ENCODE peak calls at places on chromosomes 11 and 22, in six cellular contexts. C is neuronal stem cell; O is B cell; Z is activated naive CD4-positive, alpha-beta T cell treated with anti-CD3 and anti-CD28 coated beads for 36 hours; X is neural progenitor cell; D is progenitor cell of endocrine pancreas. B is an unnamed sample.

GRCh38 chr11:64028398-64029115 is 7.2 kb upstream of the FLRT1 start:
- DNase-seq in C (peak), O (no peak), Z (no peak), X (peak), D (peak), B (no peak)

GRCh38 chr11:32137869-32138268 is 47.0 kb downstream of the RCN1 start:
- DNase-seq in C (no peak), O (no peak), Z (no peak), X (no peak), D (no peak), B (no peak)

GRCh38 chr11:79236541-79236971 is 204.3 kb downstream of the TENM4 start:
- DNase-seq in C (no peak), O (no peak), Z (no peak), X (peak), D (no peak), B (peak)

GRCh38 chr11:64039012-64039665 is 3.4 kb downstream of the FLRT1 start:
- DNase-seq in C (no peak), O (no peak), Z (no peak), X (no peak), D (no peak), B (no peak)

GRCh38 chr11:66076561-66076960 is 6.5 kb downstream of the PACS1 start:
- DNase-seq in C (no peak), O (no peak), Z (no peak), X (no peak), D (no peak), B (no peak)

GRCh38 chr11:64476866-64477265 is 114.2 kb upstream of the SLC22A12 start:
- DNase-seq in C (no peak), O (no peak), Z (no peak), X (no peak), D (no peak), B (no peak)

GRCh38 chr11:8206251-8207079 is 37.6 kb upstream of the RIC3 start:
- DNase-seq in C (no peak), O (peak), Z (no peak), X (peak), D (no peak), B (peak)

GRCh38 chr22:36562261-36562835 is 33.4 kb upstream of the EIF3D start:
- DNase-seq in C (no peak), O (no peak), Z (no peak), X (no peak), D (no peak), B (no peak)

GRCh38 chr22:42664976-42665831 is 16.0 kb upstream of the CYB5R3 start:
- DNase-seq in C (no peak), O (no peak), Z (no peak), X (no peak), D (no peak), B (no peak)

GRCh38 chr22:32823024-32823730 is 21.7 kb downstream of the TIMP3 start:
- DNase-seq in C (no peak), O (no peak), Z (peak), X (peak), D (peak), B (no peak)

GRCh38 chr11:86067230-86068137 is 1.4 kb downstream of the PICALM start:
- DNase-seq in C (no peak), O (no peak), Z (no peak), X (no peak), D (no peak), B (no peak)

GRCh38 chr22:17106785-17107546 is 14.2 kb downstream of the TMEM121B start:
- DNase-seq in C (no peak), O (no peak), Z (peak), X (peak), D (no peak), B (no peak)

GRCh38 chr11:63565728-63566127 is 2.5 kb upstream of the PLAAT2 start:
- DNase-seq in C (no peak), O (no peak), Z (no peak), X (no peak), D (no peak), B (no peak)

GRCh38 chr11:126512741-126513715 is 157.5 kb downstream of the ST3GAL4 start:
- DNase-seq in C (no peak), O (no peak), Z (no peak), X (no peak), D (no peak), B (no peak)

GRCh38 chr22:42072606-42073330 is 1.3 kb upstream of the PHETA2 start:
- DNase-seq in C (no peak), O (no peak), Z (no peak), X (no peak), D (no peak), B (no peak)

GRCh38 chr11:11586465-11586864 is 35.3 kb downstream of the GALNT18 start:
- DNase-seq in C (no peak), O (no peak), Z (no peak), X (no peak), D (no peak), B (no peak)

GRCh38 chr11:36365937-36366336 is 69.8 kb downstream of the PRR5L start:
- DNase-seq in C (no peak), O (no peak), Z (no peak), X (no peak), D (no peak), B (no peak)

GRCh38 chr22:24144471-24145115 is 36.7 kb upstream of the SUSD2 start:
- DNase-seq in C (no peak), O (no peak), Z (no peak), X (no peak), D (no peak), B (no peak)

GRCh38 chr11:109885006-109885405 is 208.2 kb upstream of the ZC3H12C start:
- DNase-seq in C (no peak), O (no peak), Z (no peak), X (peak), D (no peak), B (no peak)

GRCh38 chr11:92556435-92556834 is 331.8 kb downstream of the FAT3 start:
- DNase-seq in C (peak), O (no peak), Z (no peak), X (peak), D (no peak), B (peak)

GRCh38 chr11:44313701-44314489 is 4.0 kb upstream of the ALX4 start:
- DNase-seq in C (no peak), O (no peak), Z (no peak), X (no peak), D (no peak), B (no peak)

GRCh38 chr11:119193626-119194025 is 8.4 kb downstream of the NHERF4 start:
- DNase-seq in C (no peak), O (no peak), Z (no peak), X (no peak), D (no peak), B (no peak)

GRCh38 chr22:39078329-39078728 is 1.3 kb downstream of the APOBEC3G start:
- DNase-seq in C (no peak), O (no peak), Z (no peak), X (no peak), D (no peak), B (no peak)

GRCh38 chr22:43343262-43343988 is at the start of gene SCUBE1:
- DNase-seq in C (peak), O (no peak), Z (peak), X (peak), D (peak), B (peak)

GRCh38 chr11:125404811-125405481 is 91.1 kb downstream of the FEZ1 start:
- DNase-seq in C (peak), O (peak), Z (peak), X (peak), D (peak), B (peak)

GRCh38 chr11:31651822-31652221 is 142.3 kb downstream of the ELP4 start:
- DNase-seq in C (no peak), O (no peak), Z (no peak), X (no peak), D (no peak), B (no peak)

GRCh38 chr11:45922425-45923082 is at the start of gene LARGE2:
- DNase-seq in C (peak), O (no peak), Z (no peak), X (peak), D (no peak), B (no peak)

GRCh38 chr11:18669211-18669593 is 29.4 kb upstream of the TMEM86A start:
- DNase-seq in C (no peak), O (no peak), Z (peak), X (no peak), D (no peak), B (no peak)

GRCh38 chr22:41857160-41857859 is 24.4 kb downstream of the SREBF2 start:
- DNase-seq in C (peak), O (peak), Z (peak), X (peak), D (no peak), B (no peak)

GRCh38 chr11:96162816-96163499 is 180.0 kb downstream of the MAML2 start:
- DNase-seq in C (no peak), O (no peak), Z (no peak), X (no peak), D (no peak), B (no peak)

GRCh38 chr22:38418589-38418988 is 36.4 kb downstream of the KCNJ4 start:
- DNase-seq in C (no peak), O (no peak), Z (no peak), X (no peak), D (no peak), B (no peak)

GRCh38 chr11:92227233-92227593 is 2.6 kb downstream of the FAT3 start:
- DNase-seq in C (peak), O (no peak), Z (no peak), X (peak), D (no peak), B (no peak)

GRCh38 chr22:43566021-43566420 is 154.2 kb downstream of the MPPED1 start:
- DNase-seq in C (no peak), O (no peak), Z (no peak), X (no peak), D (no peak), B (no peak)

B was measured in heart right ventricle.